ENCODE peak calls at places on chromosomes 1 and 21, in ten cellular contexts. One of them, this sample, is unnamed. For H3K4me1, the result is how much of the 10 kb centered on the place peaks cover.

GRCh38 chr1:9529190-9529589 is 10.1 kb upstream of the SLC25A33 start:
- DNase-seq in lung: no peak
- DNase-seq in tibial nerve: no peak
- DNase-seq in heart left ventricle: no peak
- DNase-seq in CD8-positive, alpha-beta memory T cell: no peak
- DNase-seq in spleen: no peak
- DNase-seq in upper lobe of right lung: no peak
- DNase-seq in CD4-positive, CD25-positive, alpha-beta regulatory T cell: no peak
- DNase-seq in pancreas: no peak
- DNase-seq in heart right ventricle: no peak
- DNase-seq in this sample: no peak

GRCh38 chr1:78274814-78275213 is 216.0 kb upstream of the PTGFR start:
- DNase-seq in lung: no peak
- DNase-seq in tibial nerve: no peak
- DNase-seq in heart left ventricle: no peak
- DNase-seq in CD8-positive, alpha-beta memory T cell: no peak
- DNase-seq in spleen: no peak
- DNase-seq in upper lobe of right lung: no peak
- DNase-seq in CD4-positive, CD25-positive, alpha-beta regulatory T cell: no peak
- DNase-seq in pancreas: no peak
- DNase-seq in heart right ventricle: no peak
- DNase-seq in this sample: no peak

GRCh38 chr1:119219711-119220110 is 79.3 kb upstream of the WARS2 start:
- DNase-seq in lung: no peak
- DNase-seq in tibial nerve: no peak
- DNase-seq in heart left ventricle: no peak
- DNase-seq in CD8-positive, alpha-beta memory T cell: no peak
- DNase-seq in spleen: no peak
- DNase-seq in upper lobe of right lung: no peak
- DNase-seq in CD4-positive, CD25-positive, alpha-beta regulatory T cell: no peak
- DNase-seq in pancreas: no peak
- DNase-seq in heart right ventricle: no peak
- DNase-seq in this sample: no peak

GRCh38 chr1:19096036-19096833 is 113.8 kb downstream of the UBR4 start:
- DNase-seq in lung: peak
- DNase-seq in tibial nerve: no peak
- DNase-seq in heart left ventricle: no peak
- DNase-seq in CD8-positive, alpha-beta memory T cell: no peak
- DNase-seq in spleen: no peak
- DNase-seq in upper lobe of right lung: no peak
- DNase-seq in CD4-positive, CD25-positive, alpha-beta regulatory T cell: peak
- DNase-seq in pancreas: peak
- DNase-seq in heart right ventricle: peak
- DNase-seq in this sample: peak

GRCh38 chr21:45768011-45768740 is 124.7 kb downstream of the PCBP3 start:
- DNase-seq in lung: no peak
- DNase-seq in tibial nerve: no peak
- DNase-seq in heart left ventricle: peak
- DNase-seq in CD8-positive, alpha-beta memory T cell: no peak
- DNase-seq in spleen: no peak
- DNase-seq in upper lobe of right lung: no peak
- DNase-seq in CD4-positive, CD25-positive, alpha-beta regulatory T cell: peak
- DNase-seq in pancreas: no peak
- DNase-seq in heart right ventricle: no peak
- DNase-seq in this sample: no peak

GRCh38 chr1:6495540-6496359 is 4.3 kb upstream of the PLEKHG5 start:
- DNase-seq in lung: no peak
- DNase-seq in tibial nerve: no peak
- DNase-seq in heart left ventricle: no peak
- DNase-seq in CD8-positive, alpha-beta memory T cell: no peak
- DNase-seq in spleen: no peak
- DNase-seq in upper lobe of right lung: no peak
- DNase-seq in CD4-positive, CD25-positive, alpha-beta regulatory T cell: no peak
- DNase-seq in pancreas: no peak
- DNase-seq in heart right ventricle: no peak
- DNase-seq in this sample: no peak

GRCh38 chr1:10909697-10910489 is 102.6 kb upstream of the TARDBP start:
- DNase-seq in lung: peak
- DNase-seq in tibial nerve: no peak
- DNase-seq in heart left ventricle: peak
- DNase-seq in CD8-positive, alpha-beta memory T cell: peak
- DNase-seq in spleen: peak
- DNase-seq in upper lobe of right lung: peak
- DNase-seq in CD4-positive, CD25-positive, alpha-beta regulatory T cell: peak
- DNase-seq in pancreas: peak
- DNase-seq in heart right ventricle: no peak
- DNase-seq in this sample: peak

GRCh38 chr21:38380391-38381137 is 117.7 kb downstream of the ERG start:
- DNase-seq in lung: no peak
- DNase-seq in tibial nerve: no peak
- DNase-seq in heart left ventricle: no peak
- DNase-seq in CD8-positive, alpha-beta memory T cell: no peak
- DNase-seq in spleen: no peak
- DNase-seq in upper lobe of right lung: no peak
- DNase-seq in CD4-positive, CD25-positive, alpha-beta regulatory T cell: no peak
- DNase-seq in pancreas: no peak
- DNase-seq in heart right ventricle: no peak
- DNase-seq in this sample: no peak

GRCh38 chr1:20366766-20367602 is 76.3 kb downstream of the VWA5B1 start:
- DNase-seq in lung: no peak
- DNase-seq in tibial nerve: no peak
- DNase-seq in heart left ventricle: peak
- DNase-seq in CD8-positive, alpha-beta memory T cell: no peak
- DNase-seq in spleen: peak
- DNase-seq in upper lobe of right lung: no peak
- DNase-seq in CD4-positive, CD25-positive, alpha-beta regulatory T cell: no peak
- DNase-seq in pancreas: peak
- DNase-seq in heart right ventricle: peak
- DNase-seq in this sample: peak

GRCh38 chr1:7517611-7518330 is 253.3 kb upstream of the VAMP3 start:
- DNase-seq in lung: no peak
- DNase-seq in tibial nerve: no peak
- DNase-seq in heart left ventricle: peak
- DNase-seq in CD8-positive, alpha-beta memory T cell: no peak
- DNase-seq in spleen: peak
- DNase-seq in upper lobe of right lung: no peak
- DNase-seq in CD4-positive, CD25-positive, alpha-beta regulatory T cell: no peak
- DNase-seq in pancreas: no peak
- DNase-seq in heart right ventricle: peak
- DNase-seq in this sample: no peak

GRCh38 chr1:10737651-10738050 is 58.8 kb downstream of the CASZ1 start:
- DNase-seq in lung: no peak
- DNase-seq in tibial nerve: no peak
- DNase-seq in heart left ventricle: no peak
- DNase-seq in CD8-positive, alpha-beta memory T cell: no peak
- DNase-seq in spleen: no peak
- DNase-seq in upper lobe of right lung: peak
- DNase-seq in CD4-positive, CD25-positive, alpha-beta regulatory T cell: no peak
- DNase-seq in pancreas: no peak
- DNase-seq in heart right ventricle: no peak
- DNase-seq in this sample: no peak

GRCh38 chr1:52054496-52055065 is 410 bp downstream of the TXNDC12 start:
- DNase-seq in lung: no peak
- DNase-seq in tibial nerve: no peak
- DNase-seq in heart left ventricle: no peak
- DNase-seq in CD8-positive, alpha-beta memory T cell: no peak
- DNase-seq in spleen: no peak
- DNase-seq in upper lobe of right lung: no peak
- DNase-seq in CD4-positive, CD25-positive, alpha-beta regulatory T cell: peak
- DNase-seq in pancreas: no peak
- DNase-seq in heart right ventricle: no peak
- DNase-seq in this sample: no peak

GRCh38 chr1:52056110-52056936 is at the start of gene BTF3L4:
- DNase-seq in lung: peak
- DNase-seq in tibial nerve: peak
- DNase-seq in heart left ventricle: peak
- DNase-seq in CD8-positive, alpha-beta memory T cell: peak
- DNase-seq in spleen: peak
- DNase-seq in upper lobe of right lung: peak
- DNase-seq in CD4-positive, CD25-positive, alpha-beta regulatory T cell: peak
- DNase-seq in pancreas: peak
- DNase-seq in heart right ventricle: peak
- DNase-seq in this sample: peak

GRCh38 chr1:52056937-52057231 is 789 bp downstream of the BTF3L4 start:
- DNase-seq in lung: no peak
- DNase-seq in tibial nerve: no peak
- DNase-seq in heart left ventricle: no peak
- DNase-seq in CD8-positive, alpha-beta memory T cell: peak
- DNase-seq in spleen: no peak
- DNase-seq in upper lobe of right lung: no peak
- DNase-seq in CD4-positive, CD25-positive, alpha-beta regulatory T cell: no peak
- DNase-seq in pancreas: no peak
- DNase-seq in heart right ventricle: no peak
- DNase-seq in this sample: no peak

GRCh38 chr1:52055066-52055853 is at the start of gene TXNDC12:
- DNase-seq in lung: peak
- DNase-seq in tibial nerve: peak
- DNase-seq in heart left ventricle: peak
- DNase-seq in CD8-positive, alpha-beta memory T cell: peak
- DNase-seq in spleen: peak
- DNase-seq in upper lobe of right lung: peak
- DNase-seq in CD4-positive, CD25-positive, alpha-beta regulatory T cell: peak
- DNase-seq in pancreas: peak
- DNase-seq in heart right ventricle: peak
- DNase-seq in this sample: peak

GRCh38 chr1:52055854-52056109 is 313 bp upstream of the BTF3L4 start:
- DNase-seq in lung: no peak
- DNase-seq in tibial nerve: no peak
- DNase-seq in heart left ventricle: no peak
- DNase-seq in CD8-positive, alpha-beta memory T cell: no peak
- DNase-seq in spleen: no peak
- DNase-seq in upper lobe of right lung: no peak
- DNase-seq in CD4-positive, CD25-positive, alpha-beta regulatory T cell: no peak
- DNase-seq in pancreas: no peak
- DNase-seq in heart right ventricle: no peak
- DNase-seq in this sample: no peak
- H3K27ac ChIP-seq in lung: peak
- H3K27ac ChIP-seq in tibial nerve: peak
- H3K27ac ChIP-seq in heart left ventricle: peak
- H3K27ac ChIP-seq in CD8-positive, alpha-beta memory T cell: peak
- H3K27ac ChIP-seq in spleen: peak
- H3K27ac ChIP-seq in upper lobe of right lung: peak
- H3K27ac ChIP-seq in CD4-positive, CD25-positive, alpha-beta regulatory T cell: peak
- H3K27ac ChIP-seq in pancreas: peak
- H3K27ac ChIP-seq in heart right ventricle: peak
- H3K27ac ChIP-seq in this sample: peak

GRCh38 chr1:106396023-106396422 is 660.5 kb upstream of the PRMT6 start:
- DNase-seq in lung: no peak
- DNase-seq in tibial nerve: no peak
- DNase-seq in heart left ventricle: no peak
- DNase-seq in CD8-positive, alpha-beta memory T cell: no peak
- DNase-seq in spleen: no peak
- DNase-seq in upper lobe of right lung: no peak
- DNase-seq in CD4-positive, CD25-positive, alpha-beta regulatory T cell: no peak
- DNase-seq in pancreas: no peak
- DNase-seq in heart right ventricle: no peak
- DNase-seq in this sample: no peak
- H3K4me1 ChIP-seq in lung: under half
- H3K4me1 ChIP-seq in tibial nerve: under half
- H3K4me1 ChIP-seq in heart left ventricle: under half
- H3K4me1 ChIP-seq in CD8-positive, alpha-beta memory T cell: under half
- H3K4me1 ChIP-seq in spleen: under half
- H3K4me1 ChIP-seq in upper lobe of right lung: under half
- H3K4me1 ChIP-seq in CD4-positive, CD25-positive, alpha-beta regulatory T cell: under half
- H3K4me1 ChIP-seq in pancreas: under half
- H3K4me1 ChIP-seq in heart right ventricle: under half
- H3K4me1 ChIP-seq in this sample: under half

DNA sequence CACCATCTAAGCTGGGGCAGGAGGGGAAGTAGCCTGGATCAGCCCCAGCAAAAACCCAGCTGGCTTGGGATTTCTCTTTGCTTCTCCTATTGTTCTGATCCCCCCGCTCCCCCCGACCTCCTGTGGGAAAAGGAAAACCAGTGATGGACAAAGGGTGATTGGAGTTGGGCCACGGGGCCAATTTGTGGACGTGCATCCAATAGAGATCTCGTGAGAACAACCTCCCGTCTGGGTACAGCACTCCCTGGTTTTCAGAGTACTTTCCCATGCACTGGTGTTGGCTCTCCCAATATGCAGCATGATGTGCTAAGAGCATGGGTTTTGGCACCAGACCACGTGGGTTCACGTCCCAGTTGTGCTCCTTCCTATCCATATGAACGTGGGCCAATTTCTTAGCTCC is 9.0 kb downstream of the BLACAT1 start:
- DNase-seq in lung: no peak
- DNase-seq in tibial nerve: no peak
- DNase-seq in heart left ventricle: no peak
- DNase-seq in CD8-positive, alpha-beta memory T cell: no peak
- DNase-seq in spleen: no peak
- DNase-seq in upper lobe of right lung: no peak
- DNase-seq in CD4-positive, CD25-positive, alpha-beta regulatory T cell: no peak
- DNase-seq in pancreas: no peak
- DNase-seq in heart right ventricle: peak
- DNase-seq in this sample: no peak
- H3K27ac ChIP-seq in lung: no peak
- H3K27ac ChIP-seq in tibial nerve: no peak
- H3K27ac ChIP-seq in heart left ventricle: no peak
- H3K27ac ChIP-seq in CD8-positive, alpha-beta memory T cell: no peak
- H3K27ac ChIP-seq in spleen: no peak
- H3K27ac ChIP-seq in upper lobe of right lung: no peak
- H3K27ac ChIP-seq in CD4-positive, CD25-positive, alpha-beta regulatory T cell: no peak
- H3K27ac ChIP-seq in pancreas: no peak
- H3K27ac ChIP-seq in heart right ventricle: peak
- H3K27ac ChIP-seq in this sample: no peak

GRCh38 chr1:111906816-111907215 is 82.7 kb downstream of the KCND3 start:
- DNase-seq in lung: no peak
- DNase-seq in tibial nerve: no peak
- DNase-seq in heart left ventricle: no peak
- DNase-seq in CD8-positive, alpha-beta memory T cell: no peak
- DNase-seq in spleen: no peak
- DNase-seq in upper lobe of right lung: no peak
- DNase-seq in CD4-positive, CD25-positive, alpha-beta regulatory T cell: no peak
- DNase-seq in pancreas: no peak
- DNase-seq in heart right ventricle: no peak
- DNase-seq in this sample: no peak

GRCh38 chr1:111903148-111903857 is 86.2 kb downstream of the KCND3 start:
- DNase-seq in lung: no peak
- DNase-seq in tibial nerve: no peak
- DNase-seq in heart left ventricle: no peak
- DNase-seq in CD8-positive, alpha-beta memory T cell: no peak
- DNase-seq in spleen: no peak
- DNase-seq in upper lobe of right lung: no peak
- DNase-seq in CD4-positive, CD25-positive, alpha-beta regulatory T cell: no peak
- DNase-seq in pancreas: no peak
- DNase-seq in heart right ventricle: no peak
- DNase-seq in this sample: no peak

GRCh38 chr1:111906111-111906510 is 83.4 kb downstream of the KCND3 start:
- DNase-seq in lung: no peak
- DNase-seq in tibial nerve: no peak
- DNase-seq in heart left ventricle: no peak
- DNase-seq in CD8-positive, alpha-beta memory T cell: no peak
- DNase-seq in spleen: no peak
- DNase-seq in upper lobe of right lung: no peak
- DNase-seq in CD4-positive, CD25-positive, alpha-beta regulatory T cell: no peak
- DNase-seq in pancreas: no peak
- DNase-seq in heart right ventricle: no peak
- DNase-seq in this sample: no peak

GRCh38 chr1:111904478-111905218 is 84.8 kb downstream of the KCND3 start:
- DNase-seq in lung: no peak
- DNase-seq in tibial nerve: no peak
- DNase-seq in heart left ventricle: no peak
- DNase-seq in CD8-positive, alpha-beta memory T cell: no peak
- DNase-seq in spleen: no peak
- DNase-seq in upper lobe of right lung: no peak
- DNase-seq in CD4-positive, CD25-positive, alpha-beta regulatory T cell: peak
- DNase-seq in pancreas: no peak
- DNase-seq in heart right ventricle: peak
- DNase-seq in this sample: no peak

GRCh38 chr1:111903858-111904449 is 85.5 kb downstream of the KCND3 start:
- DNase-seq in lung: no peak
- DNase-seq in tibial nerve: no peak
- DNase-seq in heart left ventricle: no peak
- DNase-seq in CD8-positive, alpha-beta memory T cell: no peak
- DNase-seq in spleen: no peak
- DNase-seq in upper lobe of right lung: no peak
- DNase-seq in CD4-positive, CD25-positive, alpha-beta regulatory T cell: no peak
- DNase-seq in pancreas: no peak
- DNase-seq in heart right ventricle: no peak
- DNase-seq in this sample: no peak
- H3K4me1 ChIP-seq in lung: under half
- H3K4me1 ChIP-seq in tibial nerve: under half
- H3K4me1 ChIP-seq in heart left ventricle: under half
- H3K4me1 ChIP-seq in CD8-positive, alpha-beta memory T cell: under half
- H3K4me1 ChIP-seq in spleen: under half
- H3K4me1 ChIP-seq in upper lobe of right lung: under half
- H3K4me1 ChIP-seq in CD4-positive, CD25-positive, alpha-beta regulatory T cell: under half
- H3K4me1 ChIP-seq in pancreas: under half
- H3K4me1 ChIP-seq in heart right ventricle: under half
- H3K4me1 ChIP-seq in this sample: under half